ENCODE peak calls at places on chromosomes 1 and 21, in four cellular contexts. U is left ventricle myocardium inferior, D is GM23338, M is colonic mucosa. I is an unnamed sample.

GRCh38 chr21:35974801-35975200 is 85.5 kb downstream of the SETD4 start:
- DNase-seq in U (no peak), D (no peak), M (no peak), I (no peak)

GRCh38 chr1:119007343-119007671 is 19.2 kb upstream of the TBX15 start:
- DNase-seq in U (no peak), D (peak; percentile 45), M (no peak), I (no peak)

GRCh38 chr1:180842482-180842881 is 70.2 kb upstream of the KIAA1614 start:
- DNase-seq in U (no peak), D (no peak), M (no peak), I (no peak)

GRCh38 chr1:113934511-113935055 is 5.5 kb downstream of the HIPK1 start:
- DNase-seq in U (no peak), D (no peak), M (no peak), I (no peak)

GRCh38 chr1:31587720-31588423 is 11.6 kb downstream of the TINAGL1 start:
- DNase-seq in U (peak; percentile 74), D (peak; percentile 94), M (peak; percentile 87), I (peak; percentile 93)

GRCh38 chr1:46622341-46622740 is 5.7 kb upstream of the MOB3C start:
- DNase-seq in U (no peak), D (peak; percentile 76), M (peak; percentile 68), I (no peak)

GRCh38 chr21:17732306-17732705 is 86.8 kb downstream of the C21orf91 start:
- DNase-seq in U (no peak), D (no peak), M (no peak), I (no peak)

GRCh38 chr1:207058878-207059867 is 6.1 kb downstream of the PFKFB2 start:
- DNase-seq in U (no peak), D (peak; percentile 57), M (no peak), I (no peak)

GRCh38 chr1:100861379-100861778 is 33.3 kb downstream of the EXTL2 start:
- DNase-seq in U (no peak), D (no peak), M (no peak), I (no peak)

GRCh38 chr1:203340112-203340804 is 10.7 kb downstream of the FMOD start:
- DNase-seq in U (peak; percentile 52), D (peak; percentile 95), M (peak; percentile 84), I (no peak)

GRCh38 chr1:228013322-228014234 is 6.8 kb downstream of the WNT3A start:
- DNase-seq in U (no peak), D (no peak), M (no peak), I (peak; percentile 66)

GRCh38 chr1:1914101-1914811 is 804 bp upstream of the CALML6 start:
- DNase-seq in U (no peak), D (no peak), M (no peak), I (no peak)

GRCh38 chr1:204927673-204928641 is 57.3 kb downstream of the NFASC start:
- DNase-seq in U (no peak), D (peak; percentile 52), M (peak; percentile 30), I (peak; percentile 41)

GRCh38 chr1:118773656-118774055 is 214.5 kb downstream of the TBX15 start:
- DNase-seq in U (no peak), D (no peak), M (no peak), I (no peak)

GRCh38 chr1:26784023-26784871 is 3.5 kb upstream of the PIGV start:
- DNase-seq in U (peak; percentile 53), D (peak; percentile 53), M (peak; percentile 87), I (no peak)

GRCh38 chr1:219514728-219515127 is 98.2 kb downstream of the ZC3H11B start:
- DNase-seq in U (no peak), D (no peak), M (no peak), I (no peak)

GRCh38 chr1:31984419-31985347 is 29.0 kb upstream of the KHDRBS1 start:
- DNase-seq in U (no peak), D (no peak), M (no peak), I (no peak)

GRCh38 chr1:206924549-206925115 is 2.9 kb upstream of the FCMR start:
- DNase-seq in U (no peak), D (no peak), M (no peak), I (no peak)

GRCh38 chr1:169048043-169048442 is 58.4 kb upstream of the ATP1B1 start:
- DNase-seq in U (no peak), D (no peak), M (peak; percentile 46), I (no peak)

GRCh38 chr1:84573967-84574842 is at the start of gene CTBS:
- DNase-seq in U (peak; percentile 88), D (peak; percentile 95), M (peak; percentile 92), I (peak; percentile 91)

GRCh38 chr21:43362306-43362927 is 64.5 kb downstream of the SIK1 start:
- DNase-seq in U (peak; percentile 84), D (peak; percentile 59), M (peak; percentile 43), I (peak; percentile 79)

GRCh38 chr1:38151399-38151798 is 104.8 kb upstream of the POU3F1 start:
- DNase-seq in U (no peak), D (no peak), M (no peak), I (no peak)

GRCh38 chr1:79052829-79053449 is 46.4 kb upstream of the ADGRL4 start:
- DNase-seq in U (no peak), D (no peak), M (no peak), I (no peak)

GRCh38 chr1:185467125-185467524 is 150.1 kb upstream of the IVNS1ABP start:
- DNase-seq in U (no peak), D (no peak), M (no peak), I (no peak)

GRCh38 chr1:202711949-202712635 is 1.8 kb upstream of the SYT2 start:
- DNase-seq in U (no peak), D (peak; percentile 67), M (no peak), I (no peak)

GRCh38 chr1:21149430-21149861 is 27.3 kb downstream of the EIF4G3 start:
- DNase-seq in U (no peak), D (no peak), M (peak; percentile 56), I (no peak)

GRCh38 chr1:25952851-25953401 is 44.9 kb downstream of the PAFAH2 start:
- DNase-seq in U (peak; percentile 62), D (no peak), M (no peak), I (no peak)

GRCh38 chr1:5780324-5780716 is 211.9 kb downstream of the NPHP4 start:
- DNase-seq in U (no peak), D (no peak), M (no peak), I (no peak)

GRCh38 chr1:215890438-215890837 is 323.3 kb downstream of the KCTD3 start:
- DNase-seq in U (no peak), D (no peak), M (no peak), I (no peak)

GRCh38 chr1:198653815-198654413 is 15.1 kb downstream of the PTPRC start:
- DNase-seq in U (no peak), D (no peak), M (no peak), I (no peak)

DNA sequence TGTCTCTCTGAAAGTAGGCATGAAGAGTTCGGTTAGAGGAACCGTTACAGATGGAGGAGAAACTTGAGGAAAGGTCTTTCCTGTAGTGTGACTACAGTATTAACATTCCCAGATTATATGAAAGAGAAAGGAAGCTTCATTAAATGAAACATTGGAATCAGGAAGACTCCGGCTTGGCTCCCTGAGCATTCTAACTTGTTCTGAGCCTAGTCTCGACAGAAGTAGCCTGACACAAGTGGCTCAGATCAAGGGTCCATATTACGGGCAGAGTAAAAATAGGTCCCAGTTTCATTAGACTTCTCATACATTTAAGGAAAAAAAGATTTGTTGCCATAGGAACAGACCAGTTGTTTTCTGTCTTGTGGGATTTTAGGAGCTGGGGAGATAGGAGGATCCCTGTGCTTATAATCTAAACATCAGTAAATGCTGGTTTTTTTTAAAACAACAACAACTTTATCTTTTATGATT is 12.8 kb downstream of the SMAP2 start:
- DNase-seq in U (no peak), D (no peak), M (no peak), I (no peak)
- H3K4me3 ChIP-seq in U (peak overlapping the region; percentile 19), D (no peak overlapping the region), M (no peak overlapping the region), I (peak overlapping the region; percentile 14)

GRCh38 chr1:28329395-28330153 is 734 bp downstream of the MED18 start:
- DNase-seq in U (no peak), D (peak; percentile 76), M (peak; percentile 36), I (no peak)
- TF ChIP-seq CTCF in U (peak; percentile 15), D (no peak), M (no peak), I (no peak)

DNA sequence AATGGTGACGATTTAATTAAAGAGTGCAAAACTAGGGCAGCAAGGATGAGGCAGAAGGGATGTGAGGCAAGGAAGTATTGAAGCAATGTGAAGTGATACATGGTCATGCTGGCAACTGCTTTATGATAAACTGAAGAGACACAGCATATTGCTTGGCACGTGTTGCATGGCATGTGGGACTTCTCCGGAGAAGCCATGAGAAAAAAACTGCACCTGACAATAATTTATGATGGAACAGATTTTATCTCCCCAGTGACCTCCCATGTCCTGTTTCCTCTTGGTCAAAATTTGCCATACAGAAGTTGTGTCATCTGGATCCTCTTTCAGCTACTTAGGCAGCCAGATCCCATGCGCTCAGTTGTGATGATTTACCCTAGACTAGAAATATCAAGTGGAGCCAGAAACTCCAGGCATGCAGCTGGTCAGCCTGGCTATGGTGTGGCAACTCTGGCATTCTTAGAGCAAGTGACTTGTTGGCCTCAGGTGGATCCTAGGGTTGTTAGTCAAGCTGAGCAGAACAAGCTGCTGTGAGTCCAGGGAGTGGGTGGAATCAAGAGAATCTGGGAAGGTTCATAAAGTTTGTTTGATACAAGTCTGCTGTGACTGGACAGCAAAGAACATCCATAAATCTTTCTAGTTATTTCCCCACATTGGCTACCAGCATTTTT is 611.4 kb upstream of the USP24 start:
- DNase-seq in U (no peak), D (no peak), M (no peak), I (no peak)
- H3K27ac ChIP-seq in U (no peak overlapping the region), D (no peak overlapping the region), M (no peak overlapping the region), I (no peak overlapping the region)

DNA sequence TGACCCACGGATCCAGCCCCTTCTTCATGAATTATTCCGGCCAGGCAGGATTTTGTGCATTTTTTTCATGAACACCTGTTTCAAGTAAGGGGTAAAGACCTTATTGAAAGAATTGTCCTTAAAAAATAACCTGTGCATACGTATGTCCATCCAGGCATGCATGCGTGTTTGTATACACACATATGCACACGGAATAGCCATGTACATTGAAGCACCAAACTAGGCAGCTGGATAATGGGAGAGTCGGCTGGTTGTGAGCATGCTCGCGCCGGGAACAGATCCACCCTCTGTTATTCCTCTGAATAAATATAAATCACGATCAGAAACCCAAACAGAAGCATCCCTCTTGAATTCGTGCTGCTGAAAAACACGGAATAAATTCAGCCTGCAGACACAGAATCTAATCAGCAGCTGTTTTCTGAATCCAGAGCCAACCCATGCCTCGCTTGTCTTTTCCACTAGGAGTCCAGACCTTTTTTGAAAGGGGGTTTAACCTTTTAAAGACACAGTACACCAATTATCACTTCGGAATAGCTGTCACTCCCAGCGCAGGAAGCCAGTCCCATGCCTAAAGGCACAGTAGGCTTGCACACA is at the start of gene HIVEP3:
- DNase-seq in U (no peak), D (peak; percentile 67), M (no peak), I (no peak)
- H3K4me3 ChIP-seq in U (peak within 1 kb of the TSS; percentile 76), D (peak within 1 kb of the TSS; percentile 70), M (peak within 1 kb of the TSS; percentile 57), I (peak within 1 kb of the TSS; percentile 80)